ENCODE peak calls at places on chromosomes 3 and 15, in four cellular contexts. T, G, V and X are unnamed samples.

GRCh38 chr3:23365066-23365465 is 161.9 kb downstream of the UBE2E2 start:
- DNase-seq in T (no peak), V (no peak), G (no peak), X (peak; percentile 12)

GRCh38 chr15:40441736-40442531 is 1.2 kb downstream of the BAHD1 start:
- DNase-seq in T (no peak), G (no peak), V (no peak), X (peak; percentile 24)

GRCh38 chr15:65980824-65981456 is 111.6 kb downstream of the RAB11A start:
- DNase-seq in T (peak; percentile 89), G (peak; percentile 92), V (no peak), X (peak; percentile 74)

GRCh38 chr3:111715911-111716523 is 120.9 kb upstream of the ZBED2 start:
- DNase-seq in T (peak; percentile 65), G (peak; percentile 69), V (no peak), X (peak; percentile 78)

GRCh38 chr3:191120447-191121304 is 78.4 kb upstream of the OSTN start:
- DNase-seq in T (no peak), V (no peak), G (no peak), X (no peak)

GRCh38 chr3:177448987-177449975 is 252.0 kb upstream of the TBL1XR1 start:
- DNase-seq in V (peak; percentile 10), T (peak; percentile 38), G (peak; percentile 94), X (no peak)

GRCh38 chr15:28456476-28457395 is 76.0 kb downstream of the GOLGA8G start:
- DNase-seq in T (peak; percentile 4), V (no peak), G (no peak), X (no peak)

GRCh38 chr3:105812194-105812586 is 56.6 kb downstream of the CBLB start:
- DNase-seq in V (no peak), G (peak; percentile 69), T (peak; percentile 26), X (no peak)

GRCh38 chr3:78091478-78092119 is 1051.7 kb downstream of the ROBO2 start:
- DNase-seq in V (no peak), T (no peak), G (no peak), X (no peak)

GRCh38 chr3:127569160-127569559 is 21.4 kb downstream of the TPRA1 start:
- DNase-seq in T (no peak), G (no peak), V (no peak), X (no peak)

GRCh38 chr3:84444726-84445521 is 513.9 kb upstream of the CADM2 start:
- DNase-seq in T (no peak), G (no peak), V (no peak), X (no peak)

GRCh38 chr15:85840802-85841152 is 46.1 kb upstream of the KLHL25 start:
- DNase-seq in T (no peak), G (no peak), V (no peak), X (no peak)

GRCh38 chr3:125624341-125624740 is 29.0 kb upstream of the OSBPL11 start:
- DNase-seq in V (no peak), T (no peak), G (peak; percentile 58), X (no peak)

GRCh38 chr3:134143828-134144390 is 106.8 kb downstream of the RYK start:
- DNase-seq in T (no peak), G (peak; percentile 14), V (no peak), X (peak; percentile 34)

GRCh38 chr3:171432548-171432947 is 27.7 kb downstream of the TNIK start:
- DNase-seq in V (no peak), G (no peak), T (no peak), X (no peak)

GRCh38 chr15:80266113-80266512 is 14.1 kb upstream of the CTXND1 start:
- DNase-seq in G (no peak), V (no peak), T (no peak), X (no peak)

GRCh38 chr3:10772230-10773161 is 43.5 kb upstream of the SLC6A11 start:
- DNase-seq in G (peak; percentile 8), T (no peak), V (no peak), X (peak; percentile 26)

GRCh38 chr3:50520849-50521248 is 17.4 kb upstream of the CACNA2D2 start:
- DNase-seq in V (no peak), T (no peak), G (no peak), X (no peak)

GRCh38 chr15:65085990-65086679 is 9.6 kb downstream of the KBTBD13 start:
- DNase-seq in G (peak; percentile 26), T (peak; percentile 41), V (peak; percentile 4), X (peak; percentile 52)

GRCh38 chr15:93058128-93058527 is 30.9 kb downstream of the RGMA start:
- DNase-seq in V (no peak), T (no peak), G (no peak), X (no peak)

GRCh38 chr3:5651351-5651750 is 463.8 kb downstream of the EDEM1 start:
- DNase-seq in V (no peak), T (no peak), G (no peak), X (no peak)

GRCh38 chr3:153599685-153600084 is 437.7 kb downstream of the RAP2B start:
- DNase-seq in T (peak; percentile 90), V (no peak), G (peak; percentile 94), X (peak; percentile 76)

GRCh38 chr3:8529738-8530525 is 28.3 kb downstream of the LMCD1 start:
- DNase-seq in T (no peak), G (no peak), V (no peak), X (peak; percentile 39)